ENCODE peak calls at places on chromosomes 4 and X, in nine cellular contexts. One of them, this sample, is unnamed.
A peak's percentile ranks its signal among the peaks of the same experiment; 100 is the strongest.

GRCh38 chr4:140693577-140693976 is 62.6 kb downstream of the TBC1D9 start:
- DNase-seq in endothelial cell of umbilical vein: no peak
- DNase-seq in neural progenitor cell: no peak
- DNase-seq in astrocyte: no peak
- DNase-seq in H9: no peak
- DNase-seq in neuronal stem cell: no peak
- DNase-seq in K562: no peak
- DNase-seq in HCT116: no peak
- DNase-seq in IMR-90: peak; percentile 29
- DNase-seq in this sample: no peak

GRCh38 chr4:95510145-95510544 is 38.6 kb downstream of the UNC5C start:
- DNase-seq in HCT116: no peak
- DNase-seq in IMR-90: peak; percentile 13
- DNase-seq in astrocyte: peak; percentile 16
- DNase-seq in neuronal stem cell: no peak
- DNase-seq in K562: peak; percentile 10
- DNase-seq in neural progenitor cell: peak; percentile 21
- DNase-seq in endothelial cell of umbilical vein: peak; percentile 52
- DNase-seq in H9: no peak
- DNase-seq in this sample: no peak

GRCh38 chr4:3418029-3418762 is 23.6 kb upstream of the HGFAC start:
- DNase-seq in H9: no peak
- DNase-seq in astrocyte: no peak
- DNase-seq in endothelial cell of umbilical vein: no peak
- DNase-seq in neuronal stem cell: no peak
- DNase-seq in neural progenitor cell: no peak
- DNase-seq in K562: no peak
- DNase-seq in HCT116: no peak
- DNase-seq in IMR-90: no peak
- DNase-seq in this sample: no peak

GRCh38 chrX:70455366-70456202 is 10.9 kb downstream of the DLG3 start:
- DNase-seq in H9: no peak
- DNase-seq in astrocyte: no peak
- DNase-seq in K562: no peak
- DNase-seq in neural progenitor cell: peak; percentile 60
- DNase-seq in endothelial cell of umbilical vein: no peak
- DNase-seq in neuronal stem cell: no peak
- DNase-seq in HCT116: no peak
- DNase-seq in IMR-90: no peak
- DNase-seq in this sample: no peak

GRCh38 chr4:32519060-32519459 is 1798.9 kb downstream of the PCDH7 start:
- DNase-seq in K562: no peak
- DNase-seq in H9: no peak
- DNase-seq in neuronal stem cell: no peak
- DNase-seq in HCT116: no peak
- DNase-seq in IMR-90: no peak
- DNase-seq in endothelial cell of umbilical vein: no peak
- DNase-seq in neural progenitor cell: no peak
- DNase-seq in astrocyte: no peak
- DNase-seq in this sample: no peak

GRCh38 chr4:138938371-138938699 is 77.2 kb upstream of the NOCT start:
- DNase-seq in neuronal stem cell: peak; percentile 35
- DNase-seq in HCT116: peak; percentile 27
- DNase-seq in astrocyte: peak; percentile 38
- DNase-seq in IMR-90: peak; percentile 65
- DNase-seq in H9: no peak
- DNase-seq in endothelial cell of umbilical vein: peak; percentile 59
- DNase-seq in K562: peak; percentile 61
- DNase-seq in neural progenitor cell: peak; percentile 54
- DNase-seq in this sample: no peak

GRCh38 chrX:29229802-29230201 is 642.6 kb downstream of the IL1RAPL1 start:
- DNase-seq in IMR-90: peak; percentile 59
- DNase-seq in HCT116: no peak
- DNase-seq in astrocyte: peak; percentile 51
- DNase-seq in H9: no peak
- DNase-seq in endothelial cell of umbilical vein: no peak
- DNase-seq in neuronal stem cell: no peak
- DNase-seq in K562: no peak
- DNase-seq in neural progenitor cell: no peak
- DNase-seq in this sample: no peak

GRCh38 chr4:87633239-87633638 is 16.8 kb upstream of the DMP1 start:
- DNase-seq in HCT116: no peak
- DNase-seq in endothelial cell of umbilical vein: peak; percentile 62
- DNase-seq in astrocyte: peak; percentile 44
- DNase-seq in neuronal stem cell: no peak
- DNase-seq in IMR-90: peak; percentile 3
- DNase-seq in H9: no peak
- DNase-seq in K562: peak; percentile 4
- DNase-seq in neural progenitor cell: no peak
- DNase-seq in this sample: no peak

GRCh38 chr4:139560396-139561084 is 4.5 kb upstream of the SETD7 start:
- DNase-seq in neural progenitor cell: peak; percentile 49
- DNase-seq in astrocyte: no peak
- DNase-seq in IMR-90: no peak
- DNase-seq in H9: peak; percentile 66
- DNase-seq in endothelial cell of umbilical vein: peak; percentile 13
- DNase-seq in K562: no peak
- DNase-seq in neuronal stem cell: no peak
- DNase-seq in HCT116: no peak
- DNase-seq in this sample: no peak

GRCh38 chr4:36165256-36166005 is 78.9 kb downstream of the ARAP2 start:
- DNase-seq in neural progenitor cell: no peak
- DNase-seq in astrocyte: peak; percentile 51
- DNase-seq in HCT116: no peak
- DNase-seq in K562: no peak
- DNase-seq in neuronal stem cell: no peak
- DNase-seq in H9: no peak
- DNase-seq in endothelial cell of umbilical vein: no peak
- DNase-seq in IMR-90: peak; percentile 28
- DNase-seq in this sample: no peak

GRCh38 chr4:4606321-4606720 is 64.5 kb upstream of the STX18 start:
- DNase-seq in neuronal stem cell: no peak
- DNase-seq in HCT116: no peak
- DNase-seq in endothelial cell of umbilical vein: no peak
- DNase-seq in neural progenitor cell: no peak
- DNase-seq in IMR-90: peak; percentile 65
- DNase-seq in K562: peak; percentile 18
- DNase-seq in H9: no peak
- DNase-seq in astrocyte: peak; percentile 29
- DNase-seq in this sample: no peak

GRCh38 chr4:27616166-27616565 is 755.5 kb downstream of the STIM2 start:
- DNase-seq in neural progenitor cell: no peak
- DNase-seq in H9: no peak
- DNase-seq in HCT116: no peak
- DNase-seq in endothelial cell of umbilical vein: no peak
- DNase-seq in neuronal stem cell: no peak
- DNase-seq in astrocyte: peak; percentile 27
- DNase-seq in IMR-90: no peak
- DNase-seq in K562: no peak
- DNase-seq in this sample: no peak

GRCh38 chr4:86595426-86595805 is 1.3 kb downstream of the PTPN13 start:
- DNase-seq in IMR-90: peak; percentile 30
- DNase-seq in K562: no peak
- DNase-seq in astrocyte: peak; percentile 32
- DNase-seq in H9: no peak
- DNase-seq in endothelial cell of umbilical vein: peak; percentile 52
- DNase-seq in neuronal stem cell: no peak
- DNase-seq in neural progenitor cell: peak; percentile 36
- DNase-seq in HCT116: peak; percentile 8
- DNase-seq in this sample: no peak

GRCh38 chr4:14867847-14868246 is 134.4 kb upstream of the CPEB2 start:
- DNase-seq in HCT116: no peak
- DNase-seq in neural progenitor cell: peak; percentile 89
- DNase-seq in IMR-90: no peak
- DNase-seq in endothelial cell of umbilical vein: no peak
- DNase-seq in astrocyte: no peak
- DNase-seq in K562: peak; percentile 31
- DNase-seq in H9: no peak
- DNase-seq in neuronal stem cell: peak; percentile 67
- DNase-seq in this sample: no peak

GRCh38 chrX:47168495-47169073 is 23.6 kb downstream of the RBM10 start:
- DNase-seq in IMR-90: no peak
- DNase-seq in endothelial cell of umbilical vein: no peak
- DNase-seq in neuronal stem cell: no peak
- DNase-seq in astrocyte: no peak
- DNase-seq in HCT116: no peak
- DNase-seq in neural progenitor cell: no peak
- DNase-seq in H9: no peak
- DNase-seq in K562: no peak
- DNase-seq in this sample: no peak

GRCh38 chr4:102501176-102501634 is at the start of gene NFKB1:
- DNase-seq in endothelial cell of umbilical vein: peak; percentile 81
- DNase-seq in neural progenitor cell: peak; percentile 90
- DNase-seq in HCT116: no peak
- DNase-seq in H9: peak; percentile 52
- DNase-seq in astrocyte: peak; percentile 77
- DNase-seq in neuronal stem cell: peak; percentile 65
- DNase-seq in K562: peak; percentile 61
- DNase-seq in IMR-90: peak; percentile 89
- DNase-seq in this sample: no peak

GRCh38 chr4:112109455-112110425 is 35.5 kb upstream of the FAM241A start:
- DNase-seq in astrocyte: peak; percentile 51
- DNase-seq in HCT116: no peak
- DNase-seq in IMR-90: peak; percentile 44
- DNase-seq in neuronal stem cell: no peak
- DNase-seq in neural progenitor cell: no peak
- DNase-seq in H9: no peak
- DNase-seq in K562: no peak
- DNase-seq in endothelial cell of umbilical vein: peak; percentile 86
- DNase-seq in this sample: no peak

DNA sequence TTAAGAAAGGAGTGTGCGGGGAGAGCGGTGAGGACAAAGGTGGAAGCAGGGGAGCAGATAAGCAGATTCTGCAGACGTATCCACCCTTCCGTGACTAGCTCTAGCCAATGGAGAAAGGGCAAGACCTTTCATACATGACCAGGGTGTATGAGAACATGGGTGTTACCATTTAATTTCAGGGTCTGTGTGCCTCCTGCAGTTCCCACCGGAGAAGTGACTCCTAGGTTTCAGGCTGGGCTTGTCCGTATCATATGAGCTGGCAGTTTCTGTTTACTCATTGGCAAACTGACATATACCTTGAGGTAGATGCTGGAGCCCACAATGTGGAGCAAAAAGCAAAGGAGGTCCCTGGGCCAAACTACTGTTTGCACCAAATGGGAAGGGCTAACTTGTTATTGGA is 6.8 kb downstream of the RBM47 start:
- DNase-seq in K562: no peak
- DNase-seq in endothelial cell of umbilical vein: no peak
- DNase-seq in neural progenitor cell: no peak
- DNase-seq in H9: no peak
- DNase-seq in IMR-90: peak; percentile 18
- DNase-seq in astrocyte: no peak
- DNase-seq in neuronal stem cell: no peak
- DNase-seq in HCT116: no peak
- DNase-seq in this sample: no peak
- H3K4me1 ChIP-seq in K562: no peaks in the 10 kb centered on the region
- H3K4me1 ChIP-seq in endothelial cell of umbilical vein: no peaks in the 10 kb centered on the region
- H3K4me1 ChIP-seq in neural progenitor cell: peaks cover 29% of the 10 kb centered on the region
- H3K4me1 ChIP-seq in H9: peaks cover 26% of the 10 kb centered on the region
- H3K4me1 ChIP-seq in IMR-90: peaks cover 15% of the 10 kb centered on the region
- H3K4me1 ChIP-seq in astrocyte: peaks cover 17% of the 10 kb centered on the region
- H3K4me1 ChIP-seq in neuronal stem cell: no peaks in the 10 kb centered on the region
- H3K4me1 ChIP-seq in HCT116: peaks cover 20% of the 10 kb centered on the region
- H3K4me1 ChIP-seq in this sample: peaks cover 39% of the 10 kb centered on the region

GRCh38 chr4:165175879-165176278 is 31.5 kb upstream of the KLHL2 start:
- DNase-seq in HCT116: no peak
- DNase-seq in astrocyte: peak; percentile 42
- DNase-seq in K562: peak; percentile 5
- DNase-seq in H9: no peak
- DNase-seq in neuronal stem cell: no peak
- DNase-seq in IMR-90: no peak
- DNase-seq in endothelial cell of umbilical vein: no peak
- DNase-seq in neural progenitor cell: no peak
- DNase-seq in this sample: no peak

DNA sequence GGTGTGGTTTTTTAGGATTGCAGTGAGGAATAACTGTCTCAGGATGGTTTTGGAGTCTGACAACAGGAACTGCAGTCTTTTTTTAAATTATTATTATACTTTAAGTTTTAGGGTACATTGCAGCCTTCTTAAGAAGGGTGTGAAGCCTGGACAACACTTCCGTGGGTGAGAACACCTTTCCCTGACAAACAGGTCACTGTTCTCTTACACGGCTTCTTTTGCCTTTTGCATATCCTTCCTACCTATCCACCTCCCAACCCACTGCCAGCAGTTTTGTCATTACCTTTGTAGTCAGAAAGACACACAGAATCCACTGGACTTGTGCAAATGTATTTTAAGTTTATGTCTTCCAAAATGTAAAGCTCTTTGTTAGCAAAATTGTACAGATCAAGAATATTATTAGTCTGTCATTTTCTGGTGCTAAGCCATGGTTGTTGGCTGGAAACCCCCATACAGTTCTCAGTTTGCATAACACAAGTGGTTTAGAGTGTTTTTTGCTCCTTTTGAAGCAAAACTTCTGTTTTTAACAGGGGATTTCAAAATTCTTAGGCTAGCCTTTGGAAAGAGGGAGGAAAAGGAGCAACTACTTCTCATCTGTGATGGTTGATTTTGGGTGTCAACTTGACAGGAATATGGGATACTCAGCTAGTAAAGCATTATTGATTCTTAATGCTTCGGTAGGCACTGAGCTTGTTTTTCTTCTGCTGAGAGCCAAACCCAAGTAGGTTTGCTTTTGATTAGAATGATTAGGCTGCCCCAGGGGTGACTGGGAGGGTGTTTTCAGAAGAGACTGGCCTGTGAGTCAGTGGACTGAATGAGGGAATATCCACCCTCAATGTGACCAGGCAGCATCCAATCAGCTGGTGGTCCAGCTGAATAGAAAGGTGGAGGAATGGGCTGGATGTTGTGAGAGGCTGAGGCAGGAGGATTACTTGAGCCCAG is 29.4 kb upstream of the KLHL2 start:
- DNase-seq in astrocyte: no peak
- DNase-seq in IMR-90: no peak
- DNase-seq in K562: no peak
- DNase-seq in neuronal stem cell: no peak
- DNase-seq in HCT116: no peak
- DNase-seq in endothelial cell of umbilical vein: no peak
- DNase-seq in neural progenitor cell: no peak
- DNase-seq in H9: no peak
- DNase-seq in this sample: no peak
- H2AFZ ChIP-seq in astrocyte: no peak overlapping the region
- H2AFZ ChIP-seq in IMR-90: no peak overlapping the region
- H2AFZ ChIP-seq in K562: no peak overlapping the region
- H2AFZ ChIP-seq in neuronal stem cell: no peak overlapping the region
- H2AFZ ChIP-seq in HCT116: no peak overlapping the region
- H2AFZ ChIP-seq in endothelial cell of umbilical vein: no peak overlapping the region
- H2AFZ ChIP-seq in neural progenitor cell: no peak overlapping the region
- H2AFZ ChIP-seq in H9: no peak overlapping the region
- H2AFZ ChIP-seq in this sample: no peak overlapping the region

GRCh38 chrX:115318139-115318538 is 28.6 kb downstream of the LUZP4 start:
- DNase-seq in neural progenitor cell: no peak
- DNase-seq in K562: no peak
- DNase-seq in H9: peak; percentile 39
- DNase-seq in neuronal stem cell: no peak
- DNase-seq in HCT116: no peak
- DNase-seq in astrocyte: no peak
- DNase-seq in endothelial cell of umbilical vein: no peak
- DNase-seq in IMR-90: no peak
- DNase-seq in this sample: no peak
- H3K9ac ChIP-seq in neural progenitor cell: no peak overlapping the region
- H3K9ac ChIP-seq in K562: no peak overlapping the region
- H3K9ac ChIP-seq in H9: no peak overlapping the region
- H3K9ac ChIP-seq in neuronal stem cell: no peak overlapping the region
- H3K9ac ChIP-seq in HCT116: no peak overlapping the region
- H3K9ac ChIP-seq in astrocyte: no peak overlapping the region
- H3K9ac ChIP-seq in endothelial cell of umbilical vein: no peak overlapping the region
- H3K9ac ChIP-seq in IMR-90: no peak overlapping the region
- H3K9ac ChIP-seq in this sample: no peak overlapping the region

GRCh38 chr4:182208651-182209050 is 34.6 kb upstream of the TENM3 start:
- DNase-seq in neuronal stem cell: no peak
- DNase-seq in K562: no peak
- DNase-seq in H9: no peak
- DNase-seq in astrocyte: no peak
- DNase-seq in neural progenitor cell: no peak
- DNase-seq in IMR-90: no peak
- DNase-seq in HCT116: no peak
- DNase-seq in endothelial cell of umbilical vein: no peak
- DNase-seq in this sample: no peak
- H3K4me1 ChIP-seq in neuronal stem cell: peaks cover 30% of the 10 kb centered on the region
- H3K4me1 ChIP-seq in K562: no peaks in the 10 kb centered on the region
- H3K4me1 ChIP-seq in H9: peaks cover 13% of the 10 kb centered on the region
- H3K4me1 ChIP-seq in astrocyte: peaks cover 34% of the 10 kb centered on the region
- H3K4me1 ChIP-seq in neural progenitor cell: peaks cover 44% of the 10 kb centered on the region
- H3K4me1 ChIP-seq in IMR-90: peaks cover 10% of the 10 kb centered on the region
- H3K4me1 ChIP-seq in HCT116: no peaks in the 10 kb centered on the region
- H3K4me1 ChIP-seq in endothelial cell of umbilical vein: no peaks in the 10 kb centered on the region
- H3K4me1 ChIP-seq in this sample: peaks cover 28% of the 10 kb centered on the region

This sample was measured in keratinocyte.